ENCODE peak calls at places on chromosomes 1 and 21, in six cellular contexts. I is stimulated activated CD8-positive, alpha-beta memory T cell treated with anti-CD3 and anti-CD28 coated beads, Interleukin-15, amount 100 ng/mL, for 1 hour; U is mesothelial cell of epicardium; S is GM20000; T is NCI-H187 treated with DMSO at 0.1 percent for 48 hours; G is EH. V is an unnamed sample.
A peak's percentile ranks its signal among the peaks of the same experiment; 100 is the strongest.

GRCh38 chr1:51070640-51071039 is 31.4 kb upstream of the C1orf185 start:
- DNase-seq in S (no peak), T (no peak), I (no peak), G (peak; percentile 72), U (no peak), V (no peak)

GRCh38 chr1:216005916-216006315 is 417.3 kb downstream of the USH2A start:
- DNase-seq in T (no peak), G (no peak), I (no peak), S (peak; percentile 9), U (no peak), V (no peak)

GRCh38 chr1:115862406-115862805 is 21.5 kb upstream of the NHLH2 start:
- DNase-seq in S (no peak), G (no peak), U (no peak), I (no peak), T (no peak), V (no peak)

GRCh38 chr1:159946242-159947187 is 1.1 kb upstream of the IGSF9 start:
- DNase-seq in U (no peak), G (no peak), I (no peak), T (no peak), S (peak; percentile 3), V (no peak)

GRCh38 chr1:90045853-90046563 is 51.1 kb downstream of the ZNF326 start:
- DNase-seq in G (peak; percentile 13), I (no peak), U (no peak), T (no peak), S (peak; percentile 20), V (no peak)

GRCh38 chr1:229156819-229157218 is 114.1 kb upstream of the RAB4A start:
- DNase-seq in S (no peak), T (no peak), U (no peak), G (peak; percentile 6), I (no peak), V (no peak)

GRCh38 chr1:63730211-63730610 is 43.6 kb upstream of the ROR1 start:
- DNase-seq in G (peak; percentile 18), T (no peak), I (no peak), S (no peak), U (no peak), V (no peak)

GRCh38 chr1:90707363-90707710 is 9.8 kb downstream of the BARHL2 start:
- DNase-seq in T (no peak), S (peak; percentile 47), I (no peak), G (peak; percentile 29), U (peak; percentile 88), V (no peak)

GRCh38 chr1:21899972-21900371 is 37.1 kb downstream of the HSPG2 start:
- DNase-seq in S (no peak), U (no peak), I (no peak), G (no peak), T (no peak), V (no peak)

GRCh38 chr21:45516671-45517151 is 25.5 kb downstream of the SLC19A1 start:
- DNase-seq in I (no peak), S (no peak), G (no peak), T (no peak), U (no peak), V (no peak)

GRCh38 chr1:65279092-65279448 is 30.3 kb upstream of the DNAJC6 start:
- DNase-seq in I (no peak), S (no peak), G (peak; percentile 23), T (no peak), U (no peak), V (no peak)

GRCh38 chr1:65458730-65459396 is 38.4 kb downstream of the LEPR start:
- DNase-seq in T (no peak), S (no peak), G (peak; percentile 20), I (no peak), U (no peak), V (no peak)

GRCh38 chr1:192609110-192610079 is 26.6 kb upstream of the RGS13 start:
- DNase-seq in S (peak; percentile 76), G (no peak), U (no peak), I (peak; percentile 13), T (no peak), V (peak; percentile 67)

GRCh38 chr1:160637821-160638539 is 8.9 kb downstream of the SLAMF1 start:
- DNase-seq in S (peak; percentile 49), I (no peak), U (no peak), G (peak; percentile 42), T (no peak), V (no peak)